ENCODE peak calls at places on chromosome 11, in six cellular contexts. X is GM12891, Q is K562, F is H1, G is GM12878, E is HepG2. Y is an unnamed sample.

GRCh38 chr11:115659061-115659963 is 155.1 kb upstream of the CADM1 start:
- DNase-seq in X (no peak), Q (no peak), F (peak), G (no peak), E (no peak), Y (no peak)

GRCh38 chr11:13251961-13252360 is 25.6 kb upstream of the BMAL1 start:
- DNase-seq in X (no peak), Q (no peak), F (no peak), G (no peak), E (no peak), Y (no peak)

GRCh38 chr11:118002010-118002540 is 15.9 kb downstream of the IL10RA start:
- DNase-seq in X (no peak), Q (peak), F (no peak), G (no peak), E (no peak), Y (no peak)

GRCh38 chr11:16604784-16605439 is 133.5 kb upstream of the C11orf58 start:
- DNase-seq in X (no peak), Q (peak), F (peak), G (no peak), E (no peak), Y (no peak)

GRCh38 chr11:115656684-115657083 is 152.5 kb upstream of the CADM1 start:
- DNase-seq in X (no peak), Q (no peak), F (no peak), G (no peak), E (peak), Y (no peak)

GRCh38 chr11:75867778-75868374 is 52.9 kb downstream of the UVRAG start:
- DNase-seq in X (no peak), Q (peak), F (no peak), G (peak), E (peak), Y (no peak)

GRCh38 chr11:110979696-110980095 is 265.8 kb upstream of the POU2AF2 start:
- DNase-seq in X (no peak), Q (no peak), F (no peak), G (no peak), E (no peak), Y (no peak)

GRCh38 chr11:21634491-21634890 is 558.4 kb upstream of the ANO5 start:
- DNase-seq in X (no peak), Q (no peak), F (no peak), G (no peak), E (no peak), Y (no peak)

GRCh38 chr11:132123449-132123848 is 753.0 kb downstream of the NTM start:
- DNase-seq in X (no peak), Q (no peak), F (no peak), G (no peak), E (no peak), Y (no peak)

GRCh38 chr11:17580271-17580670 is 33.2 kb downstream of the OTOG start:
- DNase-seq in X (no peak), Q (no peak), F (peak), G (no peak), E (no peak), Y (no peak)

GRCh38 chr11:107251298-107251697 is 206.3 kb downstream of the CWF19L2 start:
- DNase-seq in X (no peak), Q (no peak), F (no peak), G (no peak), E (no peak), Y (no peak)

GRCh38 chr11:9753031-9753430 is 89.2 kb downstream of the SWAP70 start:
- DNase-seq in X (no peak), Q (no peak), F (no peak), G (no peak), E (peak), Y (no peak)

GRCh38 chr11:34214961-34215805 is 109.8 kb downstream of the NAT10 start:
- DNase-seq in X (no peak), Q (no peak), F (no peak), G (no peak), E (no peak), Y (no peak)

GRCh38 chr11:102587722-102588121 is 37.4 kb downstream of the MMP20 start:
- DNase-seq in X (no peak), Q (no peak), F (no peak), G (no peak), E (no peak), Y (no peak)

GRCh38 chr11:9759519-9760179 is 95.8 kb downstream of the SWAP70 start:
- DNase-seq in X (no peak), Q (peak), F (no peak), G (peak), E (peak), Y (peak)

GRCh38 chr11:57349491-57350274 is 11.5 kb downstream of the P2RX3 start:
- DNase-seq in X (peak), Q (peak), F (peak), G (no peak), E (peak), Y (peak)

GRCh38 chr11:133576351-133576750 is 44.0 kb upstream of the OPCML start:
- DNase-seq in X (no peak), Q (no peak), F (peak), G (no peak), E (no peak), Y (no peak)

GRCh38 chr11:111362887-111363411 is 16.1 kb downstream of the POU2AF1 start:
- DNase-seq in X (no peak), Q (no peak), F (no peak), G (no peak), E (no peak), Y (no peak)

GRCh38 chr11:507727-508515 is 879 bp upstream of the RNH1 start:
- DNase-seq in X (no peak), Q (no peak), F (no peak), G (no peak), E (no peak), Y (no peak)

GRCh38 chr11:70568504-70569172 is 170.3 kb downstream of the CTTN start:
- DNase-seq in X (no peak), Q (peak), F (peak), G (no peak), E (no peak), Y (no peak)

GRCh38 chr11:623349-623869 is 1.3 kb downstream of the CDHR5 start:
- DNase-seq in X (no peak), Q (no peak), F (no peak), G (no peak), E (no peak), Y (no peak)

GRCh38 chr11:125257751-125258150 is 93.2 kb downstream of the PKNOX2 start:
- DNase-seq in X (no peak), Q (no peak), F (no peak), G (no peak), E (no peak), Y (no peak)

GRCh38 chr11:127247261-127247660 is 246.7 kb upstream of the KIRREL3 start:
- DNase-seq in X (no peak), Q (no peak), F (no peak), G (no peak), E (no peak), Y (no peak)

GRCh38 chr11:118200901-118201680 is 23.7 kb downstream of the JAML start:
- DNase-seq in X (no peak), Q (no peak), F (no peak), G (no peak), E (no peak), Y (no peak)

GRCh38 chr11:9716275-9717039 is 52.6 kb downstream of the SWAP70 start:
- DNase-seq in X (no peak), Q (peak), F (no peak), G (peak), E (no peak), Y (peak)

GRCh38 chr11:22832315-22833041 is 2.9 kb upstream of the SVIP start:
- DNase-seq in X (no peak), Q (peak), F (no peak), G (no peak), E (peak), Y (no peak)

GRCh38 chr11:86473991-86474833 is 99.5 kb downstream of the CCDC81 start:
- DNase-seq in X (no peak), Q (no peak), F (no peak), G (no peak), E (no peak), Y (no peak)

GRCh38 chr11:119155733-119156492 is 7.1 kb downstream of the ABCG4 start:
- DNase-seq in X (no peak), Q (peak), F (peak), G (no peak), E (peak), Y (no peak)

GRCh38 chr11:11152877-11153276 is 200.2 kb downstream of the CSNK2A3 start:
- DNase-seq in X (no peak), Q (no peak), F (no peak), G (no peak), E (no peak), Y (no peak)

GRCh38 chr11:111961389-111962300 is 24.5 kb downstream of the DIXDC1 start:
- DNase-seq in X (no peak), Q (no peak), F (no peak), G (no peak), E (no peak), Y (no peak)

GRCh38 chr11:130315354-130315970 is 745 bp upstream of the ZBTB44 start:
- DNase-seq in X (peak), Q (no peak), F (peak), G (no peak), E (no peak), Y (peak)

GRCh38 chr11:46345131-46345597 is 2.1 kb upstream of the DGKZ start:
- DNase-seq in X (peak), Q (peak), F (no peak), G (no peak), E (no peak), Y (no peak)

GRCh38 chr11:74493816-74494630 is 499 bp upstream of the LIPT2 start:
- DNase-seq in X (no peak), Q (no peak), F (no peak), G (peak), E (no peak), Y (no peak)

GRCh38 chr11:16070573-16070972 is 285.8 kb downstream of the SOX6 start:
- DNase-seq in X (no peak), Q (no peak), F (no peak), G (no peak), E (no peak), Y (no peak)

GRCh38 chr11:93741882-93742226 is 382 bp downstream of the C11orf54 start:
- DNase-seq in X (no peak), Q (peak), F (no peak), G (no peak), E (peak), Y (peak)

GRCh38 chr11:96323643-96323985 is 19.4 kb downstream of the MAML2 start:
- DNase-seq in X (no peak), Q (no peak), F (no peak), G (no peak), E (no peak), Y (no peak)

GRCh38 chr11:60515144-60515855 is at the start of gene MS4A13:
- DNase-seq in X (no peak), Q (peak), F (no peak), G (no peak), E (no peak), Y (no peak)

GRCh38 chr11:73538381-73538872 is 59.5 kb downstream of the FAM168A start:
- DNase-seq in X (peak), Q (no peak), F (no peak), G (peak), E (no peak), Y (peak)

GRCh38 chr11:47946682-47947575 is 33.4 kb upstream of the PTPRJ start:
- DNase-seq in X (no peak), Q (peak), F (no peak), G (no peak), E (no peak), Y (no peak)
- TF ChIP-seq POLR2AphosphoS5 in X (no peak), Q (no peak), F (no peak), G (no peak), E (no peak), Y (no peak)

DNA sequence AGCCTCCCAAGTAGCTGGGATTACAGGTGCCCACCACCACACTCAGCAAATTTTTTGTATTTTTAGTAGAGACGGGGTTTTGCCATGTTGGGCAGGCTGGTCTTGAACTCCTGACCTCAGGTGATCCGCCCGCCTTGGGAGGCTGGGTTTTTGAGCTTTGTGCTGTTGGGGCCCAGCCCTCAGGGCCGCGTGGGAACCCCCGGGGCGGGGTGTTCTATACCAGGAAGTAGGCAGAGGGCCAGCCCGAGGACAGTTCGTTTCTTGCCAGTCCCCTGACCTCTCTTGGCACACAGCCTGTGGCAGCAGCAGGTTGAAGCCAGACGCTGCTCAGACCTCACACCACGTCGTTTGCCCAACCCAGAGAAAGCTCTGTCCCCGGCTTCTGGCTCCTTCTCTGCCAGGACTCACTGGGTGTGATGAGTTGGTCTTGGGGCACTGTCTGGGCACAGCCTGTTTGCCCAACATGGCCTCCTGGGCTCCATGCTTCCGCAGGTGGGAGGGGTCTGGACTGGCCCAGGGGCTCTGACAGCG is 24.9 kb upstream of the CHKA start:
- DNase-seq in X (no peak), Q (no peak), F (no peak), G (no peak), E (peak), Y (no peak)
- TF ChIP-seq TAF1 in X (no peak), Q (no peak), F (no peak), G (no peak), E (peak), Y (no peak)

GRCh38 chr11:65879622-65880021 is at the start of gene CTSW:
- DNase-seq in X (no peak), Q (no peak), F (no peak), G (no peak), E (no peak), Y (no peak)
- TF ChIP-seq POLR2A in X (no peak), Q (no peak), F (no peak), G (no peak), E (no peak), Y (peak)

GRCh38 chr11:64304316-64305072 is 830 bp upstream of the ESRRA start:
- DNase-seq in X (peak), Q (peak), F (peak), G (peak), E (peak), Y (peak)
- TF ChIP-seq POLR2AphosphoS5 in X (no peak), Q (peak), F (peak), G (peak), E (peak), Y (peak)

GRCh38 chr11:114354076-114354475 is 46.2 kb downstream of the C11orf71 start:
- DNase-seq in X (no peak), Q (no peak), F (no peak), G (no peak), E (no peak), Y (no peak)

GRCh38 chr11:114362958-114363357 is 37.4 kb downstream of the C11orf71 start:
- DNase-seq in X (no peak), Q (no peak), F (no peak), G (no peak), E (no peak), Y (no peak)

GRCh38 chr11:114359342-114359741 is 41.0 kb downstream of the C11orf71 start:
- DNase-seq in X (no peak), Q (no peak), F (no peak), G (no peak), E (no peak), Y (no peak)

GRCh38 chr11:114353448-114353847 is 46.9 kb downstream of the C11orf71 start:
- DNase-seq in X (no peak), Q (no peak), F (no peak), G (no peak), E (no peak), Y (no peak)

GRCh38 chr11:114358711-114359110 is 41.6 kb downstream of the C11orf71 start:
- DNase-seq in X (no peak), Q (no peak), F (no peak), G (no peak), E (no peak), Y (no peak)
- TF ChIP-seq TAF1 in X (no peak), Q (no peak), F (no peak), G (no peak), E (no peak), Y (no peak)

Y was measured in GM12892.